ENCODE peak calls at places on chromosomes 2 and 18, in seven cellular contexts. Z is ovary, F is thoracic aorta, A is body of pancreas, M is OCI-LY7, B is iPS DF 6.9, T is A549. X is an unnamed sample.

GRCh38 chr2:238085899-238086298 is 14.2 kb upstream of the ESPNL start:
- DNase-seq in M (no peak), A (no peak), B (no peak), F (no peak), T (no peak), Z (no peak), X (no peak)

GRCh38 chr2:2187196-2187595 is 143.9 kb downstream of the MYT1L start:
- DNase-seq in T (no peak), F (no peak), Z (no peak), B (no peak), M (no peak), A (no peak), X (no peak)

GRCh38 chr2:174493549-174494331 is 6.9 kb upstream of the GPR155 start:
- DNase-seq in T (no peak), A (no peak), Z (no peak), M (no peak), F (no peak), B (no peak), X (no peak)

GRCh38 chr18:26902296-26902695 is 36.8 kb upstream of the AQP4 start:
- DNase-seq in A (no peak), Z (no peak), T (no peak), B (no peak), M (no peak), F (no peak), X (no peak)

GRCh38 chr2:195542067-195542466 is 115.0 kb upstream of the SLC39A10 start:
- DNase-seq in Z (no peak), M (no peak), T (no peak), B (no peak), A (no peak), F (no peak), X (no peak)

GRCh38 chr2:134796373-134796772 is 42.0 kb upstream of the ACMSD start:
- DNase-seq in Z (no peak), F (no peak), M (no peak), T (no peak), B (no peak), A (no peak), X (no peak)

GRCh38 chr2:3117650-3118216 is 259.9 kb downstream of the EIPR1 start:
- DNase-seq in Z (no peak), F (no peak), A (no peak), M (no peak), B (no peak), T (no peak), X (no peak)

GRCh38 chr18:58105908-58106673 is 62.1 kb downstream of the NEDD4L start:
- DNase-seq in T (no peak), M (no peak), Z (no peak), A (no peak), F (no peak), B (no peak), X (no peak)

GRCh38 chr2:48601349-48601748 is 16.3 kb upstream of the GTF2A1L start:
- DNase-seq in B (peak; percentile 25), Z (no peak), T (no peak), M (peak; percentile 8), A (no peak), F (no peak), X (peak; percentile 35)

GRCh38 chr2:113966832-113967231 is 76.9 kb downstream of the ACTR3 start:
- DNase-seq in T (no peak), A (no peak), F (no peak), M (peak; percentile 16), Z (no peak), B (no peak), X (no peak)

GRCh38 chr2:53490659-53491058 is 276.9 kb upstream of the CHAC2 start:
- DNase-seq in M (no peak), A (peak; percentile 14), B (no peak), F (no peak), T (no peak), Z (peak; percentile 44), X (no peak)

GRCh38 chr18:28030458-28030857 is 146.5 kb downstream of the CDH2 start:
- DNase-seq in Z (no peak), A (no peak), F (no peak), M (no peak), T (no peak), B (no peak), X (no peak)

GRCh38 chr18:36127866-36128845 is 984 bp downstream of the SLC39A6 start:
- DNase-seq in F (no peak), Z (no peak), M (no peak), B (no peak), T (no peak), A (no peak), X (no peak)

GRCh38 chr2:11698009-11698922 is 28.3 kb upstream of the NTSR2 start:
- DNase-seq in F (peak; percentile 29), T (no peak), M (no peak), Z (peak; percentile 92), B (no peak), A (peak; percentile 26), X (no peak)

GRCh38 chr2:120343433-120344105 is 2.4 kb upstream of the INHBB start:
- DNase-seq in B (peak; percentile 55), F (peak; percentile 45), A (peak; percentile 84), T (peak; percentile 80), Z (peak; percentile 75), M (peak; percentile 5), X (peak; percentile 75)

GRCh38 chr2:171431677-171432167 is 2.1 kb downstream of the METTL8 start:
- DNase-seq in A (no peak), Z (no peak), F (no peak), B (no peak), T (no peak), M (no peak), X (no peak)

GRCh38 chr2:144183744-144184143 is 336.2 kb downstream of the ZEB2 start:
- DNase-seq in F (no peak), M (peak; percentile 55), T (no peak), Z (no peak), B (no peak), A (no peak), X (no peak)

GRCh38 chr2:11867926-11868325 is 121.5 kb downstream of the LPIN1 start:
- DNase-seq in A (no peak), B (no peak), Z (no peak), F (no peak), T (no peak), M (no peak), X (no peak)

DNA sequence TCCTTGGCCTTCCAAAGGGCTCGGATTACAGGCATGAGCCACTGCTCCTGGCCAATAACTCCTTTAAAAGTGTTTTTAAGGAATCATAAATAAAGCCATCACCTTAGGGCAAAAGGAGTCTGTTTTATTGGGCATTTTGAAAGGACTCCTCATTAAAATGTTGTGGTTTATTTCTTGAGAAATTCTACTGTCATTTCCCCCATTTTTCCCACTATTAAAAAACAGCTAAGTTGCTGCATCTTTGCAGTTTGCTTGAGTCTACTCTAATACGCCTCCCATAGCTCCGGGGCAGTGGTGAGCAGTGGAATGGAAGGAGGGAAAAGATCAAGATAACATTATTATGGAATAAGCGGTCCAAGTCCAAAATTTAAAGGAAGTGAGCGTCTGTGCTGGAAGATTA is 293.2 kb downstream of the PIEZO2 start:
- DNase-seq in F (no peak), T (no peak), A (no peak), M (no peak), Z (no peak), B (no peak), X (no peak)
- H3K4me1 ChIP-seq in F (no peaks in the 10 kb centered on the region), T (peaks cover 5% of the 10 kb centered on the region), A (peaks cover 5% of the 10 kb centered on the region), M (peaks cover 17% of the 10 kb centered on the region), Z (peaks cover 4% of the 10 kb centered on the region), B (no peaks in the 10 kb centered on the region), X (no peaks in the 10 kb centered on the region)

GRCh38 chr18:9849407-9849961 is 36.3 kb upstream of the TXNDC2 start:
- DNase-seq in B (no peak), M (no peak), Z (no peak), A (no peak), T (no peak), F (no peak), X (no peak)
- H3K4me1 ChIP-seq in B (peaks cover 1% of the 10 kb centered on the region), M (no peaks in the 10 kb centered on the region), Z (peaks cover 7% of the 10 kb centered on the region), A (peaks cover 23% of the 10 kb centered on the region), T (no peaks in the 10 kb centered on the region), F (peaks cover 26% of the 10 kb centered on the region), X (peaks cover 2% of the 10 kb centered on the region)

GRCh38 chr2:105796791-105797190 is 52.1 kb downstream of the NCK2 start:
- DNase-seq in Z (no peak), M (no peak), F (no peak), T (no peak), B (no peak), A (no peak), X (no peak)
- H3K4me1 ChIP-seq in Z (peaks cover 13% of the 10 kb centered on the region), M (peaks cover 71% of the 10 kb centered on the region), F (peaks cover 70% of the 10 kb centered on the region), T (no peaks in the 10 kb centered on the region), B (peaks cover 6% of the 10 kb centered on the region), A (peaks cover 53% of the 10 kb centered on the region), X (peaks cover 5% of the 10 kb centered on the region)

GRCh38 chr2:127086800-127087737 is 19.9 kb downstream of the BIN1 start:
- DNase-seq in B (no peak), Z (peak; percentile 92), T (no peak), A (no peak), F (no peak), M (peak; percentile 37), X (no peak)

GRCh38 chr2:127082974-127083373 is 24.0 kb downstream of the BIN1 start:
- DNase-seq in B (no peak), A (no peak), Z (no peak), M (no peak), T (no peak), F (no peak), X (no peak)

GRCh38 chr2:127083819-127084503 is 23.0 kb downstream of the BIN1 start:
- DNase-seq in Z (peak; percentile 94), F (peak; percentile 38), A (no peak), T (no peak), B (no peak), M (no peak), X (no peak)

GRCh38 chr2:127084611-127085031 is 22.3 kb downstream of the BIN1 start:
- DNase-seq in Z (no peak), B (no peak), M (no peak), A (no peak), T (no peak), F (no peak), X (no peak)

GRCh38 chr2:127085260-127085666 is 21.7 kb downstream of the BIN1 start:
- DNase-seq in A (no peak), M (no peak), F (no peak), B (no peak), T (no peak), Z (no peak), X (no peak)
- H3K4me1 ChIP-seq in A (peaks cover 5% of the 10 kb centered on the region), M (peaks cover 26% of the 10 kb centered on the region), F (peaks cover 36% of the 10 kb centered on the region), B (peaks cover 7% of the 10 kb centered on the region), T (peaks cover 34% of the 10 kb centered on the region), Z (peaks cover 39% of the 10 kb centered on the region), X (peaks cover 57% of the 10 kb centered on the region)

GRCh38 chr2:163641986-163642385 is 93.8 kb downstream of the FIGN start:
- DNase-seq in F (no peak), M (no peak), B (no peak), A (no peak), T (no peak), Z (no peak), X (no peak)
- H3K4me1 ChIP-seq in F (peaks cover 31% of the 10 kb centered on the region), M (no peaks in the 10 kb centered on the region), B (peaks cover 4% of the 10 kb centered on the region), A (peaks cover under 1% of the 10 kb centered on the region), T (no peaks in the 10 kb centered on the region), Z (no peaks in the 10 kb centered on the region), X (no peaks in the 10 kb centered on the region)

GRCh38 chr2:37663390-37663789 is 8.1 kb downstream of the CDC42EP3 start:
- DNase-seq in T (no peak), Z (no peak), B (no peak), F (no peak), M (no peak), A (no peak), X (no peak)
- H3K4me1 ChIP-seq in T (peaks cover 50% of the 10 kb centered on the region), Z (peaks cover 3% of the 10 kb centered on the region), B (peaks cover 1% of the 10 kb centered on the region), F (peaks cover 100% of the 10 kb centered on the region), M (peaks cover 30% of the 10 kb centered on the region), A (peaks cover 27% of the 10 kb centered on the region), X (no peaks in the 10 kb centered on the region)

X was measured in NT2/D1.